ENCODE peak calls at places on chromosomes 16 and 17, in six cellular contexts. U is heart left ventricle, N is ascending aorta, H is neural progenitor cell, D is SK-N-SH, X is heart right ventricle. J is an unnamed sample.

GRCh38 chr17:64331946-64332493 is 58.6 kb downstream of the PECAM1 start:
- DNase-seq in N (no peak), D (no peak), X (peak), U (peak), H (no peak), J (no peak)

GRCh38 chr16:73813523-73813922 is 483.1 kb upstream of the PSMD7 start:
- DNase-seq in H (no peak), N (no peak), U (peak), X (no peak), D (peak), J (no peak)

GRCh38 chr16:85735225-85735722 is 15.6 kb downstream of the C16orf74 start:
- DNase-seq in X (no peak), H (no peak), U (no peak), N (no peak), D (no peak), J (no peak)

GRCh38 chr16:11133344-11133921 is 122.6 kb downstream of the SOCS1 start:
- DNase-seq in H (no peak), U (peak), N (peak), X (peak), D (no peak), J (peak)

GRCh38 chr17:4543557-4544026 is 11.6 kb downstream of the MYBBP1A start:
- DNase-seq in D (no peak), X (no peak), H (no peak), U (no peak), N (no peak), J (no peak)

GRCh38 chr16:24717411-24717810 is 12.0 kb upstream of the TNRC6A start:
- DNase-seq in D (no peak), N (no peak), H (no peak), U (no peak), X (no peak), J (no peak)

GRCh38 chr16:31138621-31139578 is 3.4 kb upstream of the PRSS8 start:
- DNase-seq in D (peak), X (peak), N (peak), H (peak), U (no peak), J (no peak)

GRCh38 chr17:57956311-57957119 is 1.3 kb upstream of the CUEDC1 start:
- DNase-seq in N (no peak), U (no peak), D (peak), H (no peak), X (no peak), J (peak)

GRCh38 chr16:84606081-84606875 is 11.6 kb downstream of the COTL1 start:
- DNase-seq in D (no peak), U (no peak), H (no peak), X (no peak), N (no peak), J (no peak)

GRCh38 chr17:29546085-29546484 is 20.8 kb downstream of the ABHD15 start:
- DNase-seq in X (no peak), N (no peak), H (no peak), D (no peak), U (no peak), J (no peak)

GRCh38 chr16:13376174-13376573 is 474.8 kb downstream of the SHISA9 start:
- DNase-seq in H (no peak), N (no peak), X (no peak), D (no peak), U (no peak), J (no peak)

GRCh38 chr17:38453951-38454421 is 25.7 kb downstream of the ARHGAP23 start:
- DNase-seq in X (no peak), U (peak), D (peak), H (peak), N (no peak), J (no peak)

GRCh38 chr16:89040861-89041570 is 52.6 kb upstream of the ACSF3 start:
- DNase-seq in X (peak), D (no peak), U (no peak), N (no peak), H (no peak), J (no peak)

GRCh38 chr17:44409309-44410028 is 20.0 kb upstream of the ITGA2B start:
- DNase-seq in H (no peak), U (no peak), X (no peak), D (peak), N (no peak), J (no peak)

GRCh38 chr17:13099906-13100305 is 82.1 kb upstream of the ELAC2 start:
- DNase-seq in D (no peak), N (no peak), X (no peak), H (no peak), U (no peak), J (no peak)

GRCh38 chr17:70320642-70321345 is 151.5 kb downstream of the KCNJ2 start:
- DNase-seq in H (no peak), X (no peak), D (peak), N (no peak), U (no peak), J (no peak)

GRCh38 chr16:11494029-11494428 is 92.7 kb downstream of the LITAF start:
- DNase-seq in X (no peak), U (no peak), H (no peak), N (no peak), D (peak), J (no peak)

GRCh38 chr16:80664226-80664625 is 123.4 kb downstream of the DYNLRB2 start:
- DNase-seq in N (no peak), X (no peak), D (no peak), U (no peak), H (peak), J (no peak)

GRCh38 chr17:64778367-64779290 is 116.5 kb upstream of the SMURF2 start:
- DNase-seq in H (peak), U (no peak), X (no peak), N (no peak), D (no peak), J (no peak)

GRCh38 chr17:50899559-50900319 is 33.6 kb upstream of the TOB1 start:
- DNase-seq in D (no peak), N (no peak), H (no peak), U (no peak), X (no peak), J (no peak)

GRCh38 chr17:74176546-74177001 is 26.9 kb upstream of the RPL38 start:
- DNase-seq in X (peak), H (peak), U (peak), D (peak), N (no peak), J (no peak)

GRCh38 chr17:76791053-76791980 is 53.4 kb downstream of the MFSD11 start:
- DNase-seq in U (no peak), D (peak), H (no peak), X (peak), N (no peak), J (no peak)

GRCh38 chr17:41965694-41966375 is 760 bp upstream of the CNP start:
- DNase-seq in N (no peak), U (peak), D (peak), X (peak), H (peak), J (no peak)

GRCh38 chr17:31722251-31723056 is 136.6 kb downstream of the COPRS start:
- DNase-seq in H (no peak), D (no peak), U (peak), N (no peak), X (peak), J (no peak)

GRCh38 chr17:10666921-10667320 is 9.8 kb upstream of the MYH3 start:
- DNase-seq in D (no peak), X (no peak), N (no peak), U (no peak), H (no peak), J (no peak)

GRCh38 chr17:48047113-48047740 is 932 bp upstream of the NFE2L1 start:
- DNase-seq in U (no peak), X (no peak), H (peak), N (no peak), D (no peak), J (no peak)

GRCh38 chr17:41178843-41179616 is 1.0 kb upstream of the KRTAP4-2 start:
- DNase-seq in N (no peak), U (no peak), X (no peak), D (no peak), H (no peak), J (no peak)

GRCh38 chr16:3774156-3774767 is 56.9 kb upstream of the TRAP1 start:
- DNase-seq in X (peak), D (no peak), U (peak), H (no peak), N (no peak), J (no peak)

GRCh38 chr17:54814371-54814770 is 86.3 kb upstream of the TOM1L1 start:
- DNase-seq in U (no peak), H (no peak), D (no peak), X (no peak), N (no peak), J (no peak)

GRCh38 chr17:54813896-54814295 is 86.8 kb upstream of the TOM1L1 start:
- DNase-seq in X (no peak), H (no peak), D (no peak), U (no peak), N (no peak), J (no peak)
- H3K4me3 ChIP-seq in X (no peak), H (no peak), D (no peak), U (no peak), N (no peak), J (no peak)

GRCh38 chr16:6076631-6077030 is 979.0 kb upstream of the EEF2KMT start:
- DNase-seq in U (no peak), N (no peak), D (no peak), X (no peak), H (no peak), J (no peak)

DNA sequence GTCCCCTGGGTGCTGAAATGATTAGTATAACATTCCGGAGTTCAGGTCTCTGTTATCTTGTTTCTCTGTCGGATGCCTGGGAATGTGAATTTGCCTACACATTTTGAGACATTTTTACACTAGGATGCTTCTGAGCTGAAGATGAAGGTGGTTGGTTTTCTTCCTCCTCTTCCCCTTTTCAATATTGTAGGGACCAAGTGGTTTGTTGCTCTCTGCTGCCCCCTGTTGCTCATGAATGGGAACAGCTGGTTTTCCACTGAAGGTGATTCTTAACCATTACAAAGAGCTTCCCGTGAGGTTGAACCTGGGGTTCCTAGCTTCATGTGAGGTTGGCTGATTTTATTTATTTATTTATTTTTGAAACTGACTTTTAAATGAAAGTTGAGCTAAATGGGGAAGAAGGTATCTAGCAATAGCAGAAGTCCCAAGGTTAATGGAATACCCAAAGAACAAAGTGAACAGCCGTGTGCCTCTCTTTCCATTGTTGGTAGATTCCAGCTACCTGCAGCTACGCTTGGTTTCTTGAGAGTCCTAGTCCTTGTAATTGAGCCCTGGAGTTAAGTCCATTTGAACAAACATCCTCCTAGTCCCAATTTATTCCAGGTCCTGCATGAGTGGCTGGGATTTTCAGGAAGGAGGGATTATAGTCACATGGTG is 983.9 kb upstream of the EEF2KMT start:
- DNase-seq in N (no peak), D (peak), X (no peak), H (peak), U (no peak), J (no peak)
- H3K4me3 ChIP-seq in N (no peak), D (no peak), X (no peak), H (no peak), U (no peak), J (no peak)

GRCh38 chr16:28061702-28062101 is 1.8 kb downstream of the GSG1L start:
- DNase-seq in H (no peak), X (no peak), U (no peak), N (no peak), D (no peak), J (no peak)

GRCh38 chr16:28064150-28064549 is 636 bp upstream of the GSG1L start:
- DNase-seq in H (no peak), U (no peak), D (no peak), X (no peak), N (no peak), J (no peak)

GRCh38 chr16:28063611-28064061 is at the start of gene GSG1L:
- DNase-seq in H (peak), X (no peak), U (no peak), D (peak), N (no peak), J (no peak)

GRCh38 chr16:28062261-28063046 is 1.1 kb downstream of the GSG1L start:
- DNase-seq in D (peak), H (no peak), X (no peak), U (no peak), N (no peak), J (no peak)

DNA sequence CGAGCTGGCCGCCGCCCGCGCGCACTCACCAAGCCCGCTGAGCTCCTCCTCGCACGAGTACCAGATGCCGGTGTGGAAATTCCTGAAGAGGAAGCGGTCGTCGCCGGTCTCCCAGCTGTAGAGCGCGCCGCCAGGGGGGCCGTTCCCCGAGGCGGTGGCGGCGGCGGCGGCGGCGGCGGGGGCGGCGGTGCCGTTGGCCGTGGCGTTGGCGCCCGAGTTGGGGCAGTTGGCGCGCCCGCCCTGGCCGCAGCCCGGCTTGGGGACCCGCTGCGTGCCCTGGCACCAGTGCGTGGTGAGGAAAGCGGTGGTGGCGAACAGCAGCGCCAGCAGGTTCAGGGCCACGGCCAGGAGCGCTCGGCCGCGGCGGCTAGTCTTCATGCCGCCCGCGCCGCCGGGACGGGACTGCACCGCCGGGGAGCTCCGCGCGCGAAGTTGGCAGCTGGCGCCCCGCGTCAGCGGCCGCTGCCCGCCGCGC is 430 bp downstream of the GSG1L start:
- DNase-seq in D (peak), U (no peak), X (no peak), H (peak), N (no peak), J (no peak)
- H3K4me3 ChIP-seq in D (no peak), U (peak), X (peak), H (peak), N (peak), J (no peak)

GRCh38 chr16:2016407-2016922 is 3.1 kb upstream of the NPW start:
- DNase-seq in H (peak), N (no peak), D (peak), U (no peak), X (peak), J (no peak)

GRCh38 chr16:2023098-2023925 is 3.4 kb upstream of the NHERF2 start:
- DNase-seq in N (peak), X (peak), D (peak), U (peak), H (peak), J (no peak)

GRCh38 chr16:2019500-2019899 is at the start of gene NPW:
- DNase-seq in D (peak), U (no peak), X (no peak), N (no peak), H (peak), J (no peak)

GRCh38 chr16:2022723-2023097 is 3.1 kb downstream of the NPW start:
- DNase-seq in D (peak), H (peak), N (no peak), U (no peak), X (peak), J (no peak)

GRCh38 chr16:2019919-2020831 is 590 bp downstream of the NPW start:
- DNase-seq in N (no peak), U (no peak), H (peak), X (peak), D (peak), J (no peak)
- H3K4me3 ChIP-seq in N (no peak), U (no peak), H (peak), X (peak), D (no peak), J (peak)

DNA sequence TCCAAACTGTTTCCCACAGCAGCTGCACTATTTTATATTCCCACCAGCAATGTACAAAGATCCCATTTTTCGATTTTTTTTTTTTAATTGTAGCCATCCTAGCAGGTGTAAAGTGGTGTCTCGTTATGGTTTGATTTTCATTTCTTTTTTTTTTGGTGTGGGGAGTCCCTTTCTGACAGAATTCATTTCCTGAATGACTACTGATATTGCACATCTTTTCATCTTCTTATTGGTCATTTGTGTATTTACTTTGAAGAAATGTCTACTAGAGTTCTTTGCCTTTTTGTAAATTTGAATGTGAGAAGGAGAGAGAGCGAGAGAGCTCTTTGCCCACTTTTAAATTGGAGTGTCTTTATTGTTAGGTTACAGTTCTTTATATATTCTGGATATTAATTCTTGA is 14.0 kb downstream of the CYB5B start:
- DNase-seq in U (no peak), H (no peak), X (no peak), D (no peak), N (no peak), J (no peak)
- H3K4me3 ChIP-seq in U (no peak), H (no peak), X (no peak), D (no peak), N (no peak), J (no peak)

J was measured in vagina.